ENCODE peak calls at places on chromosomes 5 and 9, in four cellular contexts. One of them, this sample, is unnamed.
A peak's percentile ranks its signal among the peaks of the same experiment; 100 is the strongest.

GRCh38 chr9:136566899-136567298 is 21.1 kb upstream of the NOTCH1 start:
- DNase-seq in nephron progenitor cell: peak; percentile 11
- DNase-seq in GM12865: no peak
- DNase-seq in HFFc6: no peak
- DNase-seq in this sample: peak; percentile 49

GRCh38 chr5:149747141-149747832 is 17.2 kb downstream of the PPARGC1B start:
- DNase-seq in nephron progenitor cell: no peak
- DNase-seq in GM12865: no peak
- DNase-seq in HFFc6: no peak
- DNase-seq in this sample: peak; percentile 94

GRCh38 chr9:93555370-93555769 is 21.0 kb upstream of the PHF2 start:
- DNase-seq in nephron progenitor cell: no peak
- DNase-seq in GM12865: no peak
- DNase-seq in HFFc6: no peak
- DNase-seq in this sample: no peak

GRCh38 chr9:120351106-120351505 is 228.9 kb downstream of the CDK5RAP2 start:
- DNase-seq in nephron progenitor cell: no peak
- DNase-seq in GM12865: no peak
- DNase-seq in HFFc6: no peak
- DNase-seq in this sample: no peak

GRCh38 chr9:98993570-98993945 is 49.9 kb downstream of the COL15A1 start:
- DNase-seq in nephron progenitor cell: no peak
- DNase-seq in GM12865: peak; percentile 63
- DNase-seq in HFFc6: no peak
- DNase-seq in this sample: peak; percentile 20

GRCh38 chr5:4098226-4098625 is 502.6 kb downstream of the IRX1 start:
- DNase-seq in nephron progenitor cell: no peak
- DNase-seq in GM12865: no peak
- DNase-seq in HFFc6: no peak
- DNase-seq in this sample: no peak

GRCh38 chr9:134179595-134179917 is 15.2 kb upstream of the RNU6ATAC start:
- DNase-seq in nephron progenitor cell: no peak
- DNase-seq in GM12865: no peak
- DNase-seq in HFFc6: no peak
- DNase-seq in this sample: no peak

GRCh38 chr9:70021026-70021571 is 22.5 kb upstream of the MAMDC2 start:
- DNase-seq in nephron progenitor cell: no peak
- DNase-seq in GM12865: no peak
- DNase-seq in HFFc6: peak; percentile 94
- DNase-seq in this sample: peak; percentile 74

GRCh38 chr9:26975728-26976707 is 19.8 kb downstream of the IFT74 start:
- DNase-seq in nephron progenitor cell: peak; percentile 27
- DNase-seq in GM12865: no peak
- DNase-seq in HFFc6: peak; percentile 28
- DNase-seq in this sample: peak; percentile 70

GRCh38 chr5:171434874-171435273 is 15.4 kb downstream of the FGF18 start:
- DNase-seq in nephron progenitor cell: no peak
- DNase-seq in GM12865: no peak
- DNase-seq in HFFc6: no peak
- DNase-seq in this sample: no peak

GRCh38 chr5:80619081-80619480 is 35.4 kb upstream of the MSH3 start:
- DNase-seq in nephron progenitor cell: no peak
- DNase-seq in GM12865: no peak
- DNase-seq in HFFc6: no peak
- DNase-seq in this sample: no peak

GRCh38 chr9:35650341-35651158 is at the start of gene SIT1:
- DNase-seq in nephron progenitor cell: no peak
- DNase-seq in GM12865: peak; percentile 57
- DNase-seq in HFFc6: no peak
- DNase-seq in this sample: no peak

GRCh38 chr5:31531543-31531887 is 378 bp downstream of the DROSHA start:
- DNase-seq in nephron progenitor cell: peak; percentile 36
- DNase-seq in GM12865: peak; percentile 46
- DNase-seq in HFFc6: peak; percentile 12
- DNase-seq in this sample: no peak

GRCh38 chr9:36123511-36123910 is 13.0 kb upstream of the GLIPR2 start:
- DNase-seq in nephron progenitor cell: no peak
- DNase-seq in GM12865: no peak
- DNase-seq in HFFc6: no peak
- DNase-seq in this sample: no peak

GRCh38 chr5:132607133-132607532 is 50.4 kb downstream of the RAD50 start:
- DNase-seq in nephron progenitor cell: no peak
- DNase-seq in GM12865: no peak
- DNase-seq in HFFc6: no peak
- DNase-seq in this sample: no peak

GRCh38 chr9:93525476-93525875 is 50.9 kb upstream of the PHF2 start:
- DNase-seq in nephron progenitor cell: no peak
- DNase-seq in GM12865: no peak
- DNase-seq in HFFc6: no peak
- DNase-seq in this sample: no peak

GRCh38 chr9:112341741-112342140 is 8.3 kb upstream of the PTBP3 start:
- DNase-seq in nephron progenitor cell: no peak
- DNase-seq in GM12865: no peak
- DNase-seq in HFFc6: peak; percentile 44
- DNase-seq in this sample: peak; percentile 38

GRCh38 chr9:129649726-129650679 is 8.1 kb upstream of the ASB6 start:
- DNase-seq in nephron progenitor cell: no peak
- DNase-seq in GM12865: no peak
- DNase-seq in HFFc6: no peak
- DNase-seq in this sample: no peak

GRCh38 chr9:84983749-84984148 is 314.2 kb downstream of the NTRK2 start:
- DNase-seq in nephron progenitor cell: no peak
- DNase-seq in GM12865: no peak
- DNase-seq in HFFc6: no peak
- DNase-seq in this sample: no peak

GRCh38 chr5:585556-585955 is 26.6 kb upstream of the CEP72 start:
- DNase-seq in nephron progenitor cell: no peak
- DNase-seq in GM12865: no peak
- DNase-seq in HFFc6: no peak
- DNase-seq in this sample: no peak

GRCh38 chr9:88952976-88953375 is 38.3 kb upstream of the S1PR3 start:
- DNase-seq in nephron progenitor cell: no peak
- DNase-seq in GM12865: no peak
- DNase-seq in HFFc6: no peak
- DNase-seq in this sample: no peak

GRCh38 chr9:106718996-106719395 is 144.0 kb upstream of the ZNF462 start:
- DNase-seq in nephron progenitor cell: no peak
- DNase-seq in GM12865: no peak
- DNase-seq in HFFc6: no peak
- DNase-seq in this sample: peak; percentile 43

GRCh38 chr9:136533775-136534157 is 12.1 kb downstream of the NOTCH1 start:
- DNase-seq in nephron progenitor cell: no peak
- DNase-seq in GM12865: no peak
- DNase-seq in HFFc6: no peak
- DNase-seq in this sample: peak; percentile 55

GRCh38 chr5:12316812-12317211 is 412.6 kb upstream of the CTNND2 start:
- DNase-seq in nephron progenitor cell: no peak
- DNase-seq in GM12865: no peak
- DNase-seq in HFFc6: no peak
- DNase-seq in this sample: peak; percentile 42

GRCh38 chr5:25362799-25363198 is 718.0 kb upstream of the CDH10 start:
- DNase-seq in nephron progenitor cell: no peak
- DNase-seq in GM12865: no peak
- DNase-seq in HFFc6: no peak
- DNase-seq in this sample: peak; percentile 47

GRCh38 chr5:3026099-3026498 is 274.6 kb upstream of the IRX2 start:
- DNase-seq in nephron progenitor cell: no peak
- DNase-seq in GM12865: no peak
- DNase-seq in HFFc6: no peak
- DNase-seq in this sample: no peak

GRCh38 chr5:99138911-99139310 is 210.1 kb upstream of the CHD1 start:
- DNase-seq in nephron progenitor cell: no peak
- DNase-seq in GM12865: no peak
- DNase-seq in HFFc6: no peak
- DNase-seq in this sample: no peak

GRCh38 chr5:149358294-149358651 is 427 bp downstream of the PCYOX1L start:
- DNase-seq in nephron progenitor cell: no peak
- DNase-seq in GM12865: peak; percentile 41
- DNase-seq in HFFc6: no peak
- DNase-seq in this sample: no peak

GRCh38 chr5:122355324-122355723 is 43.3 kb downstream of the SNCAIP start:
- DNase-seq in nephron progenitor cell: no peak
- DNase-seq in GM12865: no peak
- DNase-seq in HFFc6: no peak
- DNase-seq in this sample: no peak

GRCh38 chr9:100739208-100739607 is 161.3 kb downstream of the CAVIN4 start:
- DNase-seq in nephron progenitor cell: no peak
- DNase-seq in GM12865: no peak
- DNase-seq in HFFc6: no peak
- DNase-seq in this sample: peak; percentile 10

GRCh38 chr5:10421841-10422691 is 19.6 kb upstream of the ROPN1L start:
- DNase-seq in nephron progenitor cell: no peak
- DNase-seq in GM12865: no peak
- DNase-seq in HFFc6: no peak
- DNase-seq in this sample: no peak

GRCh38 chr9:13278368-13279246 is 885 bp downstream of the MPDZ start:
- DNase-seq in nephron progenitor cell: peak; percentile 57
- DNase-seq in GM12865: no peak
- DNase-seq in HFFc6: peak; percentile 57
- DNase-seq in this sample: no peak

GRCh38 chr9:37350486-37351190 is 71.9 kb upstream of the GRHPR start:
- DNase-seq in nephron progenitor cell: no peak
- DNase-seq in GM12865: no peak
- DNase-seq in HFFc6: peak; percentile 68
- DNase-seq in this sample: peak; percentile 29

GRCh38 chr5:143290115-143290514 is 113.4 kb downstream of the NR3C1 start:
- DNase-seq in nephron progenitor cell: no peak
- DNase-seq in GM12865: no peak
- DNase-seq in HFFc6: peak; percentile 6
- DNase-seq in this sample: no peak
- TF ChIP-seq CTCF in nephron progenitor cell: no peak
- TF ChIP-seq CTCF in GM12865: no peak
- TF ChIP-seq CTCF in HFFc6: no peak
- TF ChIP-seq CTCF in this sample: no peak

DNA sequence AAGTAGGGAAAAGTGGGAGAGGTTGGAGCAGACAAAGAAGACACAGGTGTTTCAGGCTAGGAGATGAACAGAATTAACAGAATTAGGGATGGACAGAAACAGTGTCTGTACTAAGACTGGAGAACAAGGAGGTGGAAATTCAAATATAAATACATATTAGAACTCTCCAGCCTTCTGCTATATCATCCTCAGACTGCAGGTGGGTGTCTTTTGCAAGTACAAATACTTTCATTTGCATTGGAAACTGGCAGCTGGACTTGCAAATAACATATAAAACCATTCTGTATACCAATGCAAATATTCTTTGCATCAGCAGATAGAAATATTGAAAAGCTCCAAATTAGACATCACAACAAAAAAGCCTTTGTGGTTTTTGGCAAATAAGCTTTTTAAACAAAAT is 335.4 kb downstream of the ZNF608 start:
- DNase-seq in nephron progenitor cell: no peak
- DNase-seq in GM12865: peak; percentile 50
- DNase-seq in HFFc6: no peak
- DNase-seq in this sample: no peak
- TF ChIP-seq CTCF in nephron progenitor cell: no peak
- TF ChIP-seq CTCF in GM12865: no peak
- TF ChIP-seq CTCF in HFFc6: no peak
- TF ChIP-seq CTCF in this sample: peak; percentile 14

GRCh38 chr5:43313035-43313853 is at the start of gene HMGCS1:
- DNase-seq in nephron progenitor cell: peak; percentile 99
- DNase-seq in GM12865: peak; percentile 100
- DNase-seq in HFFc6: peak; percentile 100
- DNase-seq in this sample: peak; percentile 99
- TF ChIP-seq CTCF in nephron progenitor cell: no peak
- TF ChIP-seq CTCF in GM12865: no peak
- TF ChIP-seq CTCF in HFFc6: no peak
- TF ChIP-seq CTCF in this sample: no peak

GRCh38 chr9:119278138-119278537 is 91.1 kb downstream of the BRINP1 start:
- DNase-seq in nephron progenitor cell: no peak
- DNase-seq in GM12865: no peak
- DNase-seq in HFFc6: no peak
- DNase-seq in this sample: no peak

GRCh38 chr9:119268985-119269384 is 100.2 kb downstream of the BRINP1 start:
- DNase-seq in nephron progenitor cell: no peak
- DNase-seq in GM12865: no peak
- DNase-seq in HFFc6: no peak
- DNase-seq in this sample: no peak

GRCh38 chr9:119273325-119273904 is 95.8 kb downstream of the BRINP1 start:
- DNase-seq in nephron progenitor cell: no peak
- DNase-seq in GM12865: no peak
- DNase-seq in HFFc6: no peak
- DNase-seq in this sample: no peak

GRCh38 chr9:119273984-119274665 is 95.1 kb downstream of the BRINP1 start:
- DNase-seq in nephron progenitor cell: no peak
- DNase-seq in GM12865: no peak
- DNase-seq in HFFc6: no peak
- DNase-seq in this sample: peak; percentile 50

DNA sequence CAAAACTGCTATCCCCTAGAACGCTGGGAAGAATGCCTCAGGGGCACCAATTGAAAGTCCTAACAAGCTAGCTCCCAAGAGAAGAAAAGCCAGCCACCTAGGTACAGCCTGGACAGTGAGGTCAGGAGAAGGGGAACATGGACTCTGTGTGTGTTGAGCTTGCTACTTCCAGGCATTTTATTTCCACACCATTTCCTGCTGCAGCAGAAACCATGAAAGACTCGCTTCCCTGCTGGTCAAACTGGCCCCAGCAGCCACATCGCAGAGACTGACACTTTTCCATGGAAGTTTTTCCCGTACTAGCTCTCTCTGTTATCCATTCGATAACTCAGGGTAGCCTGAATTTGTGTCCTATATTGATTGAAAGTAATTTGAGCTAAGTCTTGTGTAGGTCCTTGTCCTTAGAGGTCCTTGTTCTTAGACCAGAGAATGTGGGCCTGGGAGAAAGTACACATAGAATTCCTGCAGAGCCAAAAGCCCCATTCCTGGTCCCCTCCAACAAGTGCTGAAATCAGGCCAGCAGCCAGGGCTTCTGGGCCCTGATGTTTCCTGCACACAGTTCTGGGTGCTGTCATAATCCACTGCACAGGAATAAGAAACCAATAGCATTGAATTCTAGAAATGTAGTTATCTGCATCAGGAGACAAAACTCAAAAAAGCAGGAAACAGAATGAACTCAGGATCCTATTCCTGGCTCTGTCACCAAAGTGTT is 96.6 kb downstream of the BRINP1 start:
- DNase-seq in nephron progenitor cell: no peak
- DNase-seq in GM12865: no peak
- DNase-seq in HFFc6: no peak
- DNase-seq in this sample: no peak
- TF ChIP-seq CTCF in nephron progenitor cell: no peak
- TF ChIP-seq CTCF in GM12865: no peak
- TF ChIP-seq CTCF in HFFc6: no peak
- TF ChIP-seq CTCF in this sample: no peak

This sample was measured in MCF 10A.